ENCODE peak calls at places on chromosome X, in six cellular contexts. One of them, this sample, is unnamed.

GRCh38 chrX:38694394-38694793 is 106.9 kb upstream of the MID1IP1 start:
- DNase-seq in heart right ventricle: no peak
- DNase-seq in lower lobe of right lung: no peak
- DNase-seq in right atrium auricular region: no peak
- DNase-seq in HCT116: no peak
- DNase-seq in fibroblast of pulmonary artery: no peak
- DNase-seq in this sample: no peak

GRCh38 chrX:31123335-31123734 is 51.5 kb upstream of the FTHL17 start:
- DNase-seq in heart right ventricle: no peak
- DNase-seq in lower lobe of right lung: no peak
- DNase-seq in right atrium auricular region: no peak
- DNase-seq in HCT116: no peak
- DNase-seq in fibroblast of pulmonary artery: no peak
- DNase-seq in this sample: no peak

GRCh38 chrX:140391313-140391712 is 113.6 kb downstream of the SOX3 start:
- DNase-seq in heart right ventricle: no peak
- DNase-seq in lower lobe of right lung: no peak
- DNase-seq in right atrium auricular region: no peak
- DNase-seq in HCT116: no peak
- DNase-seq in fibroblast of pulmonary artery: no peak
- DNase-seq in this sample: no peak

GRCh38 chrX:111854778-111855490 is 21.0 kb upstream of the TRPC5OS start:
- DNase-seq in heart right ventricle: no peak
- DNase-seq in lower lobe of right lung: no peak
- DNase-seq in right atrium auricular region: no peak
- DNase-seq in HCT116: peak; percentile 23
- DNase-seq in fibroblast of pulmonary artery: no peak
- DNase-seq in this sample: no peak

GRCh38 chrX:19725545-19726102 is 161.8 kb downstream of the SH3KBP1 start:
- DNase-seq in heart right ventricle: no peak
- DNase-seq in lower lobe of right lung: peak; percentile 45
- DNase-seq in right atrium auricular region: no peak
- DNase-seq in HCT116: no peak
- DNase-seq in fibroblast of pulmonary artery: peak; percentile 62
- DNase-seq in this sample: no peak

GRCh38 chrX:109281478-109282275 is 200.2 kb downstream of the GUCY2F start:
- DNase-seq in heart right ventricle: peak; percentile 23
- DNase-seq in lower lobe of right lung: no peak
- DNase-seq in right atrium auricular region: no peak
- DNase-seq in HCT116: no peak
- DNase-seq in fibroblast of pulmonary artery: peak; percentile 86
- DNase-seq in this sample: no peak

GRCh38 chrX:75115707-75116413 is 40.2 kb downstream of the ABCB7 start:
- DNase-seq in heart right ventricle: no peak
- DNase-seq in lower lobe of right lung: no peak
- DNase-seq in right atrium auricular region: no peak
- DNase-seq in HCT116: no peak
- DNase-seq in fibroblast of pulmonary artery: no peak
- DNase-seq in this sample: no peak

GRCh38 chrX:70046978-70047377 is 2.8 kb downstream of the AWAT2 start:
- DNase-seq in heart right ventricle: no peak
- DNase-seq in lower lobe of right lung: no peak
- DNase-seq in right atrium auricular region: no peak
- DNase-seq in HCT116: no peak
- DNase-seq in fibroblast of pulmonary artery: peak; percentile 84
- DNase-seq in this sample: no peak

GRCh38 chrX:67296395-67296794 is 247.4 kb upstream of the AR start:
- DNase-seq in heart right ventricle: no peak
- DNase-seq in lower lobe of right lung: no peak
- DNase-seq in right atrium auricular region: no peak
- DNase-seq in HCT116: no peak
- DNase-seq in fibroblast of pulmonary artery: no peak
- DNase-seq in this sample: no peak

GRCh38 chrX:53356186-53356585 is 66.3 kb downstream of the SMC1A start:
- DNase-seq in heart right ventricle: no peak
- DNase-seq in lower lobe of right lung: no peak
- DNase-seq in right atrium auricular region: no peak
- DNase-seq in HCT116: no peak
- DNase-seq in fibroblast of pulmonary artery: peak; percentile 9
- DNase-seq in this sample: no peak

GRCh38 chrX:88982933-88983332 is 235.9 kb downstream of the CPXCR1 start:
- DNase-seq in heart right ventricle: no peak
- DNase-seq in lower lobe of right lung: no peak
- DNase-seq in right atrium auricular region: no peak
- DNase-seq in HCT116: no peak
- DNase-seq in fibroblast of pulmonary artery: no peak
- DNase-seq in this sample: no peak

GRCh38 chrX:13649823-13650222 is 3.1 kb upstream of the TCEANC start:
- DNase-seq in heart right ventricle: peak; percentile 6
- DNase-seq in lower lobe of right lung: no peak
- DNase-seq in right atrium auricular region: no peak
- DNase-seq in HCT116: no peak
- DNase-seq in fibroblast of pulmonary artery: peak; percentile 28
- DNase-seq in this sample: peak; percentile 89

GRCh38 chrX:57900961-57901360 is 9.3 kb downstream of the ZXDA start:
- DNase-seq in heart right ventricle: peak; percentile 18
- DNase-seq in lower lobe of right lung: no peak
- DNase-seq in right atrium auricular region: no peak
- DNase-seq in HCT116: no peak
- DNase-seq in fibroblast of pulmonary artery: peak; percentile 70
- DNase-seq in this sample: no peak

GRCh38 chrX:36868592-36868991 is 139.6 kb upstream of the FAM47C start:
- DNase-seq in heart right ventricle: no peak
- DNase-seq in lower lobe of right lung: no peak
- DNase-seq in right atrium auricular region: no peak
- DNase-seq in HCT116: no peak
- DNase-seq in fibroblast of pulmonary artery: no peak
- DNase-seq in this sample: no peak

GRCh38 chrX:36869457-36869856 is 138.7 kb upstream of the FAM47C start:
- DNase-seq in heart right ventricle: no peak
- DNase-seq in lower lobe of right lung: no peak
- DNase-seq in right atrium auricular region: no peak
- DNase-seq in HCT116: no peak
- DNase-seq in fibroblast of pulmonary artery: no peak
- DNase-seq in this sample: no peak

GRCh38 chrX:36867143-36867542 is 141.0 kb upstream of the FAM47C start:
- DNase-seq in heart right ventricle: no peak
- DNase-seq in lower lobe of right lung: no peak
- DNase-seq in right atrium auricular region: no peak
- DNase-seq in HCT116: no peak
- DNase-seq in fibroblast of pulmonary artery: peak; percentile 33
- DNase-seq in this sample: peak; percentile 12
- TF ChIP-seq CTCF in heart right ventricle: peak; percentile 60
- TF ChIP-seq CTCF in lower lobe of right lung: peak; percentile 40
- TF ChIP-seq CTCF in right atrium auricular region: peak; percentile 73
- TF ChIP-seq CTCF in HCT116: no peak
- TF ChIP-seq CTCF in fibroblast of pulmonary artery: peak; percentile 41
- TF ChIP-seq CTCF in this sample: peak; percentile 41

GRCh38 chrX:136742721-136743379 is 37.9 kb downstream of the ARHGEF6 start:
- DNase-seq in heart right ventricle: no peak
- DNase-seq in lower lobe of right lung: no peak
- DNase-seq in right atrium auricular region: no peak
- DNase-seq in HCT116: no peak
- DNase-seq in fibroblast of pulmonary artery: no peak
- DNase-seq in this sample: no peak

GRCh38 chrX:136747003-136747986 is 33.4 kb downstream of the ARHGEF6 start:
- DNase-seq in heart right ventricle: no peak
- DNase-seq in lower lobe of right lung: no peak
- DNase-seq in right atrium auricular region: no peak
- DNase-seq in HCT116: no peak
- DNase-seq in fibroblast of pulmonary artery: no peak
- DNase-seq in this sample: no peak

GRCh38 chrX:136750364-136750763 is 30.4 kb downstream of the ARHGEF6 start:
- DNase-seq in heart right ventricle: no peak
- DNase-seq in lower lobe of right lung: no peak
- DNase-seq in right atrium auricular region: no peak
- DNase-seq in HCT116: no peak
- DNase-seq in fibroblast of pulmonary artery: no peak
- DNase-seq in this sample: peak; percentile 11

DNA sequence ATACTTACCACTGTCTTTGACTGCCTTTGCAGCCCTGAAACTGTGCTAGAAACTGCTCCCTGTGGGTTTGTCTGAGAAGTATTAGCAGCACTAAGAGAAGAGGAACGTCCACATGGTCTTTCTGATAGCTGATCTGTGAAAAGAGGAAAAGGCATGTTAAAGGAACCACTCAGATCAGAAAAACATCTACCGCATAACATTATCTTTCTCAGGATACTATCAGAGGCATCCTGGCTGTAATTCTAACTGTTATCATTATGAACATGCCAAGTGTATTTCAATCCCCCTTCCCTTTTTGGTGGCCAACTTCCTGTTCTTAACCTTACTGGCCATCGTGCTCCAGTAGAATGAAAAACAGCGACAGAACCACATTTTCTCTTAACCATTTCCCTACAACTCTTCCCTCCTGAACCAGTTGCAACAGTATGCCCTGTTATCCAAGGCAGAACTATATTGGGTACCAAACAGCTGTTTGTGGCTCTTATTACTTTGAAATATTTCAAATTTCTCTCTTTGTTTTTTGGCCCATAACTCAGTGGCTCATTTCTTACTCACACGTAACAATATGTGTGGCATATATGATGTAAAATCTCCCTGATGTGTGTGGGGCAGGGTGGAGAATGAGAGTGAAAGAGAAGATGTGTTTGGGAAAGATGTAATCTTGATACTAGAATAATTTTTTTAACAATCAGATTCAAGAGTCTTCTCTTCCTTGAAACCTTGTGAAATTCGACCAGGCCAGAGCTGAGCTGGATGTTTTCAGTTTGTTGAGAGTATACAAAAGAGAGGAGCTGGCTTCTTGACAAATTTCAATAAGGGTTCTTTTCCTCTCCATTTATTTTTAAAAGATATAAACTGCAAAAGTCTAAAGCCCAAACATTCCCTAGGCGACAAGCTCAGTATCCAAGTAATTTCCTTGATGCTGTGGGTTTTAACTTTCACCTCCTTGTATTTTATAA is 35.2 kb downstream of the ARHGEF6 start:
- DNase-seq in heart right ventricle: no peak
- DNase-seq in lower lobe of right lung: no peak
- DNase-seq in right atrium auricular region: no peak
- DNase-seq in HCT116: no peak
- DNase-seq in fibroblast of pulmonary artery: no peak
- DNase-seq in this sample: no peak
- H3K4me3 ChIP-seq in heart right ventricle: no peak overlapping the region
- H3K4me3 ChIP-seq in lower lobe of right lung: no peak overlapping the region
- H3K4me3 ChIP-seq in right atrium auricular region: no peak overlapping the region
- H3K4me3 ChIP-seq in HCT116: no peak overlapping the region
- H3K4me3 ChIP-seq in fibroblast of pulmonary artery: no peak overlapping the region
- H3K4me3 ChIP-seq in this sample: no peak overlapping the region

GRCh38 chrX:2652106-2652505 is 39.0 kb upstream of the CD99 start:
- DNase-seq in heart right ventricle: no peak
- DNase-seq in lower lobe of right lung: no peak
- DNase-seq in right atrium auricular region: no peak
- DNase-seq in HCT116: no peak
- DNase-seq in fibroblast of pulmonary artery: no peak
- DNase-seq in this sample: no peak
- TF ChIP-seq CTCF in heart right ventricle: no peak
- TF ChIP-seq CTCF in lower lobe of right lung: no peak
- TF ChIP-seq CTCF in right atrium auricular region: no peak
- TF ChIP-seq CTCF in HCT116: no peak
- TF ChIP-seq CTCF in fibroblast of pulmonary artery: peak; percentile 30
- TF ChIP-seq CTCF in this sample: peak; percentile 38

GRCh38 chrX:101079736-101080135 is 1.1 kb downstream of the TMEM35A start:
- DNase-seq in heart right ventricle: no peak
- DNase-seq in lower lobe of right lung: no peak
- DNase-seq in right atrium auricular region: no peak
- DNase-seq in HCT116: no peak
- DNase-seq in fibroblast of pulmonary artery: no peak
- DNase-seq in this sample: no peak

GRCh38 chrX:101080326-101080725 is 1.6 kb downstream of the TMEM35A start:
- DNase-seq in heart right ventricle: no peak
- DNase-seq in lower lobe of right lung: no peak
- DNase-seq in right atrium auricular region: no peak
- DNase-seq in HCT116: no peak
- DNase-seq in fibroblast of pulmonary artery: no peak
- DNase-seq in this sample: no peak

GRCh38 chrX:101079223-101079622 is 544 bp downstream of the TMEM35A start:
- DNase-seq in heart right ventricle: no peak
- DNase-seq in lower lobe of right lung: no peak
- DNase-seq in right atrium auricular region: no peak
- DNase-seq in HCT116: no peak
- DNase-seq in fibroblast of pulmonary artery: no peak
- DNase-seq in this sample: no peak

GRCh38 chrX:101081257-101081656 is 2.6 kb downstream of the TMEM35A start:
- DNase-seq in heart right ventricle: no peak
- DNase-seq in lower lobe of right lung: no peak
- DNase-seq in right atrium auricular region: no peak
- DNase-seq in HCT116: no peak
- DNase-seq in fibroblast of pulmonary artery: no peak
- DNase-seq in this sample: no peak

GRCh38 chrX:101078716-101079115 is at the start of gene TMEM35A:
- DNase-seq in heart right ventricle: no peak
- DNase-seq in lower lobe of right lung: no peak
- DNase-seq in right atrium auricular region: no peak
- DNase-seq in HCT116: no peak
- DNase-seq in fibroblast of pulmonary artery: peak; percentile 45
- DNase-seq in this sample: no peak
- H3K4me3 ChIP-seq in heart right ventricle: peak within 1 kb of the TSS; percentile 42
- H3K4me3 ChIP-seq in lower lobe of right lung: peak within 1 kb of the TSS; percentile 46
- H3K4me3 ChIP-seq in right atrium auricular region: peak within 1 kb of the TSS; percentile 17
- H3K4me3 ChIP-seq in HCT116: no peak within 1 kb of the TSS
- H3K4me3 ChIP-seq in fibroblast of pulmonary artery: peak within 1 kb of the TSS; percentile 55
- H3K4me3 ChIP-seq in this sample: peak within 1 kb of the TSS; percentile 57

GRCh38 chrX:148885203-148885602 is 384.8 kb downstream of the AFF2 start:
- DNase-seq in heart right ventricle: no peak
- DNase-seq in lower lobe of right lung: no peak
- DNase-seq in right atrium auricular region: no peak
- DNase-seq in HCT116: no peak
- DNase-seq in fibroblast of pulmonary artery: no peak
- DNase-seq in this sample: no peak
- TF ChIP-seq CTCF in heart right ventricle: no peak
- TF ChIP-seq CTCF in lower lobe of right lung: no peak
- TF ChIP-seq CTCF in right atrium auricular region: no peak
- TF ChIP-seq CTCF in HCT116: no peak
- TF ChIP-seq CTCF in fibroblast of pulmonary artery: no peak
- TF ChIP-seq CTCF in this sample: no peak

This sample was measured in fibroblast of villous mesenchyme.